ENCODE peak calls at places on chromosomes 6 and 20, in four cellular contexts. M, Q, B and H are unnamed samples.
A peak's percentile ranks its signal among the peaks of the same experiment; 100 is the strongest.

GRCh38 chr20:9177278-9177677 is 108.4 kb downstream of the PLCB4 start:
- DNase-seq in M (no peak), Q (no peak), B (no peak), H (no peak)

GRCh38 chr6:17869010-17869752 is 118.3 kb downstream of the KIF13A start:
- DNase-seq in M (peak; percentile 64), Q (no peak), B (peak; percentile 57), H (no peak)

GRCh38 chr6:169964440-169965212 is 213.2 kb downstream of the ERMARD start:
- DNase-seq in M (no peak), Q (no peak), B (no peak), H (no peak)

GRCh38 chr6:85390775-85391174 is 59.1 kb upstream of the NT5E start:
- DNase-seq in M (no peak), Q (no peak), B (peak; percentile 76), H (no peak)

GRCh38 chr20:13101701-13102100 is 92.9 kb downstream of the SPTLC3 start:
- DNase-seq in M (peak; percentile 33), Q (no peak), B (peak; percentile 50), H (no peak)

GRCh38 chr6:157157228-157157627 is 166.1 kb downstream of the TMEM242 start:
- DNase-seq in M (no peak), Q (no peak), B (no peak), H (no peak)

GRCh38 chr20:44231193-44231592 is 15.9 kb upstream of the GDAP1L1 start:
- DNase-seq in M (no peak), Q (no peak), B (no peak), H (no peak)

GRCh38 chr6:167509853-167510220 is 185.0 kb downstream of the TTLL2 start:
- DNase-seq in M (no peak), Q (no peak), B (no peak), H (no peak)

GRCh38 chr20:4795394-4795793 is 73.7 kb downstream of the PRND start:
- DNase-seq in M (peak; percentile 47), Q (no peak), B (peak; percentile 80), H (no peak)

GRCh38 chr6:112579601-112580000 is 232.5 kb downstream of the RFPL4B start:
- DNase-seq in M (peak; percentile 34), Q (no peak), B (peak; percentile 36), H (no peak)

GRCh38 chr6:150638286-150638685 is 38.6 kb downstream of the PLEKHG1 start:
- DNase-seq in M (no peak), Q (no peak), B (no peak), H (no peak)

GRCh38 chr20:1225263-1225728 is 548 bp upstream of the RAD21L1 start:
- DNase-seq in M (no peak), Q (no peak), B (no peak), H (no peak)

GRCh38 chr6:12136905-12137304 is 124.8 kb downstream of the HIVEP1 start:
- DNase-seq in M (peak; percentile 68), Q (no peak), B (peak; percentile 69), H (no peak)

GRCh38 chr20:21609221-21609620 is 95.4 kb upstream of the NKX2-2 start:
- DNase-seq in M (no peak), Q (no peak), B (no peak), H (no peak)

GRCh38 chr6:147508871-147509608 is 550 bp downstream of the SAMD5 start:
- DNase-seq in M (no peak), Q (no peak), B (no peak), H (no peak)

GRCh38 chr20:17888044-17888443 is 80.5 kb downstream of the SNX5 start:
- DNase-seq in M (no peak), Q (no peak), B (no peak), H (no peak)

GRCh38 chr6:6918216-6918983 is 189.4 kb upstream of the RREB1 start:
- DNase-seq in M (peak; percentile 54), Q (no peak), B (peak; percentile 88), H (no peak)

GRCh38 chr6:94269256-94269655 is 849.9 kb upstream of the EPHA7 start:
- DNase-seq in M (peak; percentile 3), Q (no peak), B (no peak), H (no peak)

GRCh38 chr6:89819336-89820130 is at the start of gene MDN1:
- DNase-seq in M (peak; percentile 93), Q (peak; percentile 96), B (peak; percentile 96), H (peak; percentile 87)

GRCh38 chr6:138654715-138655634 is 118.6 kb upstream of the CCDC28A start:
- DNase-seq in M (peak; percentile 46), Q (no peak), B (peak; percentile 70), H (no peak)

GRCh38 chr6:151100326-151100725 is 139.4 kb upstream of the AKAP12 start:
- DNase-seq in M (no peak), Q (no peak), B (no peak), H (no peak)

GRCh38 chr6:42451146-42451594 is 556 bp downstream of the TRERF1 start:
- DNase-seq in M (no peak), Q (no peak), B (peak; percentile 46), H (no peak)